ENCODE peak calls at places on chromosomes 13 and 19, in nine cellular contexts. S is myocyte; X is OCI-LY7; C is iris pigment epithelial cell; M is T-helper 17 cell; F is left ventricle myocardium inferior; Q is activated CD4-positive, alpha-beta T cell treated with anti-CD3 and anti-CD28 coated beads for 4 hours; Y is stimulated activated naive CD8-positive, alpha-beta T cell treated with anti-CD3 and anti-CD28 coated beads, Interleukin-15, amount 100 ng/mL, for 72 hours; Z is COR-L47. K is an unnamed sample.

GRCh38 chr13:113150545-113151365 is 7.7 kb upstream of the PROZ start:
- DNase-seq in X (no peak), Z (no peak), Q (no peak), C (no peak), S (no peak), M (no peak), F (no peak), Y (no peak), K (no peak)

GRCh38 chr13:49739498-49740187 is 48.4 kb upstream of the EBPL start:
- DNase-seq in Y (no peak), Z (no peak), Q (no peak), C (no peak), F (no peak), X (no peak), S (no peak), M (no peak), K (no peak)

GRCh38 chr19:32460476-32460875 is 54.9 kb downstream of the DPY19L3 start:
- DNase-seq in F (no peak), X (no peak), Q (no peak), S (no peak), C (no peak), Z (no peak), M (no peak), Y (no peak), K (no peak)

GRCh38 chr19:50432658-50433057 is at the start of gene MYBPC2:
- DNase-seq in X (peak), C (peak), Z (peak), S (peak), Q (no peak), F (no peak), M (no peak), Y (no peak), K (no peak)

GRCh38 chr19:53982611-53983010 is 8.8 kb upstream of the CACNG6 start:
- DNase-seq in C (peak), Y (no peak), S (no peak), M (no peak), Q (peak), Z (no peak), F (peak), X (no peak), K (no peak)

GRCh38 chr19:33430674-33431277 is 57.3 kb downstream of the CEBPG start:
- DNase-seq in F (peak), C (peak), Y (peak), Z (peak), X (peak), S (peak), M (peak), Q (peak), K (no peak)

GRCh38 chr13:99614465-99614885 is 113.2 kb downstream of the TM9SF2 start:
- DNase-seq in X (peak), S (peak), C (peak), Y (no peak), Q (peak), F (no peak), M (no peak), Z (no peak), K (no peak)

GRCh38 chr19:2542341-2543069 is 66.6 kb downstream of the GADD45B start:
- DNase-seq in X (no peak), C (peak), M (no peak), Q (no peak), F (peak), S (no peak), Y (no peak), Z (no peak), K (no peak)

GRCh38 chr13:112859817-112860190 is 109.2 kb upstream of the MCF2L start:
- DNase-seq in S (peak), Z (no peak), Y (no peak), F (no peak), C (peak), X (peak), M (no peak), Q (no peak), K (no peak)

GRCh38 chr19:30096596-30097370 is 154.7 kb downstream of the URI1 start:
- DNase-seq in Y (no peak), S (no peak), F (no peak), Q (no peak), C (no peak), X (no peak), Z (no peak), M (no peak), K (no peak)

GRCh38 chr19:34274827-34275625 is 20.7 kb downstream of the GARRE1 start:
- DNase-seq in Y (no peak), C (peak), F (no peak), S (peak), X (no peak), Q (no peak), Z (no peak), M (no peak), K (no peak)

K was measured in C1 segment of cervical spinal cord.